ENCODE peak calls at places on chromosomes 5 and 9, in seven cellular contexts. E is C1 segment of cervical spinal cord, Q is EL, X is NCI-H2081, J is iris pigment epithelial cell, R is T follicular helper cell, Z is frontal cortex. D is an unnamed sample.
A peak's percentile ranks its signal among the peaks of the same experiment; 100 is the strongest.

GRCh38 chr5:122909470-122910100 is 64.2 kb downstream of the SNX24 start:
- DNase-seq in E (no peak), Q (no peak), X (no peak), J (no peak), R (no peak), Z (no peak), D (no peak)

GRCh38 chr5:56460681-56461191 is 227.6 kb upstream of the ANKRD55 start:
- DNase-seq in E (no peak), Q (no peak), X (no peak), J (no peak), R (no peak), Z (no peak), D (no peak)

GRCh38 chr9:16401720-16402119 is 468.8 kb downstream of the BNC2 start:
- DNase-seq in E (no peak), Q (no peak), X (no peak), J (no peak), R (no peak), Z (no peak), D (no peak)

GRCh38 chr9:88307136-88307535 is 81.1 kb upstream of the SPIN1 start:
- DNase-seq in E (no peak), Q (no peak), X (no peak), J (no peak), R (no peak), Z (no peak), D (no peak)

GRCh38 chr5:140391312-140391711 is 10.3 kb upstream of the ANKHD1 start:
- DNase-seq in E (no peak), Q (peak; percentile 34), X (no peak), J (peak; percentile 45), R (no peak), Z (no peak), D (no peak)

GRCh38 chr5:87649455-87649854 is 236.7 kb upstream of the CCNH start:
- DNase-seq in E (no peak), Q (no peak), X (no peak), J (peak; percentile 6), R (no peak), Z (no peak), D (no peak)

GRCh38 chr9:134315716-134316443 is 10.4 kb upstream of the RXRA start:
- DNase-seq in E (no peak), Q (no peak), X (no peak), J (no peak), R (no peak), Z (no peak), D (no peak)

GRCh38 chr5:172866802-172867748 is 33.0 kb downstream of the ERGIC1 start:
- DNase-seq in E (peak; percentile 35), Q (no peak), X (no peak), J (peak; percentile 62), R (no peak), Z (no peak), D (no peak)

GRCh38 chr5:141508808-141509611 is 20.1 kb downstream of the PCDHGC5 start:
- DNase-seq in E (no peak), Q (peak; percentile 97), X (no peak), J (peak; percentile 91), R (no peak), Z (peak; percentile 61), D (no peak)

GRCh38 chr9:134870746-134871667 is 9.6 kb upstream of the FCN2 start:
- DNase-seq in E (no peak), Q (no peak), X (no peak), J (no peak), R (no peak), Z (no peak), D (no peak)

GRCh38 chr9:93651521-93651950 is 75.2 kb downstream of the PHF2 start:
- DNase-seq in E (no peak), Q (no peak), X (no peak), J (no peak), R (no peak), Z (no peak), D (no peak)

GRCh38 chr9:16532272-16532671 is 338.2 kb downstream of the BNC2 start:
- DNase-seq in E (no peak), Q (no peak), X (no peak), J (no peak), R (no peak), Z (no peak), D (no peak)

GRCh38 chr9:130701059-130702022 is 7.8 kb downstream of the EXOSC2 start:
- DNase-seq in E (peak; percentile 47), Q (peak; percentile 70), X (peak; percentile 84), J (peak; percentile 90), R (peak; percentile 58), Z (peak; percentile 66), D (no peak)

GRCh38 chr5:62717211-62717927 is 138.8 kb downstream of the LRRC70 start:
- DNase-seq in E (no peak), Q (no peak), X (no peak), J (peak; percentile 1), R (no peak), Z (no peak), D (no peak)

GRCh38 chr5:9850456-9850855 is 220.3 kb upstream of the TAS2R1 start:
- DNase-seq in E (no peak), Q (no peak), X (no peak), J (no peak), R (no peak), Z (no peak), D (no peak)

GRCh38 chr9:109010676-109011655 is 2.3 kb downstream of the CTNNAL1 start:
- DNase-seq in E (no peak), Q (peak; percentile 82), X (no peak), J (peak; percentile 94), R (peak; percentile 38), Z (peak; percentile 25), D (no peak)

GRCh38 chr5:95916687-95917085 is 45.0 kb downstream of the ELL2 start:
- DNase-seq in E (no peak), Q (no peak), X (no peak), J (peak; percentile 31), R (no peak), Z (no peak), D (no peak)

GRCh38 chr5:159412284-159413046 is 82.2 kb upstream of the IL12B start:
- DNase-seq in E (no peak), Q (no peak), X (no peak), J (peak; percentile 30), R (peak; percentile 34), Z (no peak), D (no peak)

GRCh38 chr5:37881359-37881758 is 41.5 kb upstream of the GDNF start:
- DNase-seq in E (no peak), Q (no peak), X (no peak), J (no peak), R (no peak), Z (no peak), D (no peak)

GRCh38 chr9:32142074-32142473 is 242.4 kb upstream of the ACO1 start:
- DNase-seq in E (no peak), Q (no peak), X (no peak), J (no peak), R (no peak), Z (no peak), D (no peak)

GRCh38 chr9:113544001-113544340 is 80.4 kb downstream of the RGS3 start:
- DNase-seq in E (no peak), Q (no peak), X (no peak), J (no peak), R (no peak), Z (no peak), D (no peak)

GRCh38 chr9:93184439-93185221 is 691 bp downstream of the WNK2 start:
- DNase-seq in E (no peak), Q (no peak), X (peak; percentile 9), J (no peak), R (no peak), Z (peak; percentile 64), D (no peak)